ENCODE peak calls at places on chromosomes 4 and X, in nine cellular contexts. L, Q, R, Y, N, O, I, S and W are unnamed samples.
A peak's percentile ranks its signal among the peaks of the same experiment; 100 is the strongest.

GRCh38 chr4:101419324-101420135 is 72.2 kb upstream of the PPP3CA start:
- DNase-seq in S (no peak), I (peak; percentile 59), N (peak; percentile 65), O (no peak), Y (no peak), Q (peak; percentile 89), R (no peak), L (no peak), W (no peak)

GRCh38 chrX:65744965-65745364 is 77.5 kb downstream of the MSN start:
- DNase-seq in N (peak; percentile 59), O (no peak), Q (peak; percentile 74), L (no peak), Y (no peak), S (no peak), R (no peak), I (peak; percentile 72), W (no peak)

GRCh38 chr4:183392377-183392776 is 52.1 kb upstream of the CDKN2AIP start:
- DNase-seq in I (no peak), Y (no peak), S (no peak), Q (no peak), R (no peak), O (no peak), L (no peak), N (no peak), W (no peak)

GRCh38 chr4:142278663-142279062 is 567.4 kb downstream of the INPP4B start:
- DNase-seq in S (no peak), O (no peak), Y (no peak), Q (peak; percentile 54), L (no peak), R (no peak), N (no peak), I (no peak), W (no peak)

GRCh38 chr4:15638418-15638817 is 16.7 kb downstream of the FBXL5 start:
- DNase-seq in I (no peak), R (no peak), N (no peak), S (no peak), Y (no peak), Q (no peak), L (no peak), O (no peak), W (no peak)

GRCh38 chr4:68110441-68110840 is 19.2 kb downstream of the TMPRSS11F start:
- DNase-seq in R (no peak), L (no peak), N (no peak), Y (no peak), Q (no peak), S (no peak), O (no peak), I (no peak), W (no peak)

GRCh38 chrX:130174051-130174704 is 2.4 kb downstream of the RAB33A start:
- DNase-seq in O (no peak), S (no peak), L (no peak), R (peak; percentile 50), N (peak; percentile 82), Q (peak; percentile 61), Y (no peak), I (peak; percentile 91), W (peak; percentile 78)

GRCh38 chr4:173834151-173834550 is 304.1 kb upstream of the HAND2 start:
- DNase-seq in O (no peak), S (no peak), N (peak; percentile 2), I (peak; percentile 56), L (no peak), Q (peak; percentile 19), R (no peak), Y (no peak), W (no peak)

GRCh38 chr4:154722262-154722661 is 21.5 kb upstream of the LRAT start:
- DNase-seq in N (no peak), Q (peak; percentile 65), Y (no peak), S (no peak), O (no peak), R (no peak), I (no peak), L (no peak), W (no peak)

GRCh38 chrX:21972046-21972445 is 31.5 kb downstream of the SMS start:
- DNase-seq in Y (no peak), O (no peak), L (no peak), Q (no peak), N (no peak), I (no peak), S (no peak), R (no peak), W (no peak)

GRCh38 chr4:45693746-45694145 is 430.1 kb downstream of the GABRG1 start:
- DNase-seq in S (no peak), Y (no peak), L (no peak), I (no peak), Q (no peak), O (peak; percentile 69), N (no peak), R (no peak), W (no peak)

GRCh38 chrX:115486510-115486909 is 74.5 kb upstream of the PLS3 start:
- DNase-seq in Q (no peak), I (no peak), N (no peak), R (no peak), O (no peak), L (no peak), Y (no peak), S (no peak), W (no peak)
- TF ChIP-seq CTCF in Q (no peak), I (no peak), N (no peak), R (no peak), O (no peak), L (no peak), Y (no peak), S (no peak), W (no peak)

DNA sequence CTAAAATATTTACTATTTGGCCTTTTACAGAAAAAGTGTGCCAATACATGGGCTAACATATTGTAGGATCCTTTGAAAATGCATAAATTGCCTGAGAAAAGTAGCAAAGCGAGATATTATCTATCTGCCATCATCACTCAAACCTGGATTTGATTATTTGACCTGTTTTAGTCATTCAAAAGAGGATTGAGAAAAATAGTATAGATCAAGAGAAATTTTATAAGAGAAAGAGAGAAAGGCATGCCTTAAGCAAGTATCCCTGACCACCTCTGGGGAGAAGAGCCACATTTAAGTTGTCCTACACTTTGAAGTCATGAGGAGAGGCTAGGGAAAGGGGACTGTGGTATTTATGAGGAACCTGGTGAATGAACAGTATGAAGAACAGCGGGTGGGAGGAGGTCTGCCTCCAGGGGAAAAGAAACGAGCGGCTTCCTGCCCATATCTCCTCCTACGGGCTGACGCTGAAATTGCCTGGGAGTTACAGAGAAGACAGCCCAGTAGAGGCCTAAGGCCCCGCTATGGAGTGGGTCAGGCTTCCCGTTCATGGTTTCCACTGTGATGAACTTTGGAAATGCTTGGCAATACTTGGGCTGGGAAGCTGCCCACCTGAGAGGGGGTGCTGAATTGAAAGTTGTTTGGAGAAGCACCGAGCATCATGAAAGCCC is 106.8 kb upstream of the ACSL4 start:
- DNase-seq in L (no peak), Q (no peak), I (peak; percentile 26), O (no peak), R (peak; percentile 63), Y (no peak), N (peak; percentile 45), S (no peak), W (no peak)
- TF ChIP-seq CTCF in L (no peak), Q (peak; percentile 14), I (no peak), O (peak; percentile 43), R (peak; percentile 48), Y (no peak), N (peak; percentile 15), S (no peak), W (no peak)

GRCh38 chr4:120869511-120870278 is 52.8 kb downstream of the PRDM5 start:
- DNase-seq in N (no peak), S (no peak), O (no peak), Y (no peak), L (no peak), R (no peak), Q (no peak), I (no peak), W (no peak)

GRCh38 chr4:120871173-120871572 is 51.4 kb downstream of the PRDM5 start:
- DNase-seq in O (no peak), N (no peak), R (no peak), S (no peak), Q (no peak), Y (no peak), I (no peak), L (no peak), W (no peak)

GRCh38 chr4:120877021-120877420 is 45.5 kb downstream of the PRDM5 start:
- DNase-seq in N (no peak), L (no peak), O (no peak), Y (no peak), I (no peak), Q (no peak), S (no peak), R (no peak), W (no peak)

GRCh38 chr4:120874792-120875774 is 47.4 kb downstream of the PRDM5 start:
- DNase-seq in Y (no peak), I (peak; percentile 44), O (no peak), R (no peak), N (no peak), S (no peak), Q (no peak), L (no peak), W (no peak)

DNA sequence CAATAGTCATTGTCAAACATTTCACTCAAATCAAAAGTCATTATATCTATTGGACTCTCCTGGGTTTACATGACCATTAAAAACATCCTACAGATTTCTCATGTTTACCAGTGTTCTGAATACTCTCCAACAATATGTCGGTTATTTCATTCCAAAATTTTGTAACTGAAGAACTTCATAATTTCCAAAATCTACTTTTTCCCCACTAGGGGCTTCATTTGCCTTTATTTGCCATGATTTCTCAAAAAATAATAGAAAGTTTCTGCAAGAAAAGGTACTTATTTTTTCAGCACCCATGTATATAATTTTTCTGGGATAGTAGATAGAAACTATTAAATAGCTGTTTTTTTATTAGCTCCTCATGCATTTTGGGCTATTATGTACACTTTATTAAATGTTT is 49.0 kb downstream of the PRDM5 start:
- DNase-seq in L (no peak), Q (no peak), I (peak; percentile 14), R (no peak), O (no peak), Y (no peak), S (no peak), N (no peak), W (no peak)
- TF ChIP-seq CTCF in L (peak; percentile 30), Q (peak; percentile 47), I (peak; percentile 49), R (peak; percentile 6), O (no peak), Y (no peak), S (no peak), N (peak; percentile 9), W (peak; percentile 68)

GRCh38 chr4:119165767-119166166 is 30.1 kb downstream of the MYOZ2 start:
- DNase-seq in Y (no peak), O (no peak), N (no peak), R (no peak), I (no peak), S (no peak), L (no peak), Q (no peak), W (no peak)

GRCh38 chr4:119172223-119172622 is 36.6 kb downstream of the MYOZ2 start:
- DNase-seq in S (no peak), N (peak; percentile 45), R (no peak), L (no peak), Q (peak; percentile 15), O (no peak), I (no peak), Y (no peak), W (no peak)

DNA sequence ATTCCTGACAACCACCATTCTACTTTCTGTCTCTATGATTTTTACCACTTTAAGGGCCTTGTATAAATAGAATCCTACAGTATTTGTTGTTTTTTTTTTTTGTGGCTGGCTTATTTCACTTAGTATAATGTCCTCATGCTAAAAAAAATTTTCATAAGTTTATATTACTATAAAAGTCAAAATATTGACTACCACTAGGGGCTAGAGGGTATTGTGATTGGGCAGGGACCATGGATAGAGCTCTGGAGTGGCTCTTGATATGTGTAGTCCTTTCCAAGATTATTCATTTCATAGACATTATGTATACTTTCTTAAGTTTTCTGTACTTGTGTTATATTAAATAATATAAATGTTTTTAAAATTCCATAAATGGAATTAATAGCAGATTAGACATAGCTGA is 34.6 kb downstream of the MYOZ2 start:
- DNase-seq in R (no peak), Q (no peak), S (no peak), I (no peak), N (no peak), Y (no peak), L (no peak), O (no peak), W (no peak)
- TF ChIP-seq CTCF in R (peak; percentile 30), Q (no peak), S (no peak), I (no peak), N (no peak), Y (no peak), L (no peak), O (peak; percentile 11), W (peak; percentile 44)